ENCODE peak calls at places on chromosomes 5 and 9, in nine cellular contexts. I is fibroblast of lung, O is brain microvascular endothelial cell, A is GM23338, F is mammary epithelial cell, Z is kidney epithelial cell, N is lower leg skin, Q is lower lobe of right lung, Y is GM12865. K is an unnamed sample.

GRCh38 chr5:54909911-54910870 is 75.2 kb downstream of the ESM1 start:
- DNase-seq in Q (no peak), I (peak), F (no peak), Z (no peak), A (no peak), O (peak), Y (no peak), N (no peak), K (peak)

GRCh38 chr5:149938791-149939358 is 5.7 kb downstream of the PDE6A start:
- DNase-seq in Q (no peak), I (peak), Y (no peak), Z (peak), O (peak), F (peak), A (no peak), N (no peak), K (peak)

GRCh38 chr9:80097476-80097875 is 525.7 kb downstream of the TLE4 start:
- DNase-seq in A (no peak), I (no peak), O (no peak), F (no peak), N (no peak), Z (no peak), Y (no peak), Q (no peak), K (no peak)

GRCh38 chr5:178785999-178786398 is 55.5 kb upstream of the ZNF354A start:
- DNase-seq in A (no peak), O (peak), F (no peak), I (no peak), Y (no peak), N (no peak), Z (peak), Q (no peak), K (no peak)

GRCh38 chr9:81787747-81788632 is 98.6 kb upstream of the TLE1 start:
- DNase-seq in F (peak), O (peak), A (no peak), N (no peak), Y (no peak), Q (no peak), Z (peak), I (peak), K (peak)

GRCh38 chr5:78530342-78531096 is 118.1 kb downstream of the LHFPL2 start:
- DNase-seq in Q (no peak), F (peak), I (peak), A (no peak), N (no peak), O (peak), Y (peak), Z (no peak), K (peak)

GRCh38 chr9:76618762-76619161 is 145.5 kb upstream of the PCA3 start:
- DNase-seq in A (no peak), Q (no peak), F (no peak), Y (no peak), N (no peak), Z (no peak), O (no peak), I (peak), K (peak)

GRCh38 chr5:54738118-54738972 is 220.8 kb downstream of the SNX18 start:
- DNase-seq in Q (peak), O (no peak), A (no peak), I (peak), F (no peak), Y (no peak), Z (no peak), N (peak), K (no peak)

GRCh38 chr5:11977904-11978303 is 73.7 kb upstream of the CTNND2 start:
- DNase-seq in A (no peak), Y (no peak), O (no peak), N (no peak), Q (no peak), F (no peak), Z (no peak), I (no peak), K (no peak)

GRCh38 chr9:114351932-114352331 is 22.3 kb downstream of the ORM2 start:
- DNase-seq in N (no peak), O (no peak), A (no peak), I (no peak), F (no peak), Q (no peak), Y (no peak), Z (no peak), K (no peak)

GRCh38 chr5:177043114-177043513 is 20.6 kb downstream of the ZNF346 start:
- DNase-seq in F (no peak), Q (no peak), Y (no peak), I (no peak), N (no peak), A (no peak), Z (no peak), O (no peak), K (no peak)

GRCh38 chr9:2838356-2838983 is 5.4 kb downstream of the PUM3 start:
- DNase-seq in Z (no peak), O (no peak), Q (no peak), F (no peak), A (no peak), N (no peak), Y (no peak), I (peak), K (no peak)

GRCh38 chr5:178577376-178577839 is 12.8 kb downstream of the COL23A1 start:
- DNase-seq in A (peak), Z (no peak), I (no peak), Y (no peak), Q (no peak), F (no peak), O (no peak), N (peak), K (no peak)

GRCh38 chr5:147685991-147686390 is 96.5 kb downstream of the JAKMIP2 start:
- DNase-seq in F (peak), Q (no peak), I (peak), O (no peak), Y (no peak), N (no peak), Z (peak), A (no peak), K (peak)

GRCh38 chr5:53239301-53239990 is 129.9 kb upstream of the MOCS2 start:
- DNase-seq in Q (no peak), A (no peak), Y (no peak), N (no peak), I (peak), F (no peak), Z (no peak), O (no peak), K (peak)

GRCh38 chr5:75666801-75667200 is 50.4 kb downstream of the POC5 start:
- DNase-seq in A (peak), N (no peak), Q (no peak), F (no peak), I (no peak), O (no peak), Z (no peak), Y (no peak), K (no peak)

GRCh38 chr5:100902406-100903035 is 561 bp downstream of the ST8SIA4 start:
- DNase-seq in Y (peak), F (no peak), A (peak), O (no peak), Z (no peak), Q (no peak), I (peak), N (no peak), K (peak)

GRCh38 chr5:142671276-142671675 is 14.6 kb downstream of the FGF1 start:
- DNase-seq in Q (no peak), A (no peak), Y (no peak), N (no peak), F (no peak), I (no peak), Z (no peak), O (no peak), K (no peak)

GRCh38 chr5:167208911-167209310 is 1082.5 kb upstream of the WWC1 start:
- DNase-seq in Q (no peak), A (peak), Y (no peak), Z (no peak), O (no peak), I (no peak), F (no peak), N (no peak), K (peak)

GRCh38 chr5:100430268-100430900 is 104.8 kb upstream of the FAM174A start:
- DNase-seq in I (peak), A (peak), Q (peak), Z (no peak), Y (peak), O (peak), N (no peak), F (peak), K (peak)

GRCh38 chr5:36602711-36603321 is 3.6 kb upstream of the SLC1A3 start:
- DNase-seq in A (peak), F (no peak), Q (peak), O (no peak), Y (peak), N (no peak), Z (no peak), I (no peak), K (no peak)

GRCh38 chr9:91445135-91445534 is 21.5 kb upstream of the NFIL3 start:
- DNase-seq in Z (no peak), Q (no peak), Y (no peak), A (no peak), F (no peak), I (no peak), O (no peak), N (no peak), K (no peak)

GRCh38 chr5:34977934-34978616 is 48.7 kb downstream of the DNAJC21 start:
- DNase-seq in Z (no peak), Q (no peak), F (no peak), A (no peak), O (no peak), N (no peak), I (no peak), Y (no peak), K (no peak)

GRCh38 chr9:137969008-137969407 is 91.4 kb downstream of the CACNA1B start:
- DNase-seq in I (no peak), A (no peak), Y (no peak), O (no peak), Q (peak), F (no peak), N (peak), Z (no peak), K (no peak)

GRCh38 chr9:137970686-137971476 is 93.3 kb downstream of the CACNA1B start:
- DNase-seq in Z (no peak), A (no peak), O (no peak), N (peak), I (no peak), Y (no peak), F (no peak), Q (peak), K (no peak)

GRCh38 chr9:137968235-137968634 is 90.7 kb downstream of the CACNA1B start:
- DNase-seq in I (no peak), Q (peak), Y (peak), Z (no peak), A (peak), O (no peak), F (no peak), N (peak), K (no peak)

GRCh38 chr9:137970098-137970497 is 92.5 kb downstream of the CACNA1B start:
- DNase-seq in Y (no peak), F (no peak), N (no peak), A (no peak), Z (no peak), O (no peak), Q (no peak), I (no peak), K (no peak)

GRCh38 chr9:137969685-137970084 is 92.1 kb downstream of the CACNA1B start:
- DNase-seq in O (no peak), I (no peak), N (peak), Y (no peak), Q (peak), A (no peak), F (no peak), Z (no peak), K (no peak)
- TF ChIP-seq CTCF in O (no peak), I (no peak), N (no peak), Y (no peak), Q (no peak), A (no peak), F (no peak), Z (no peak), K (no peak)

GRCh38 chr9:136587145-136587943 is 41.5 kb upstream of the NOTCH1 start:
- DNase-seq in I (peak), O (peak), A (peak), Z (peak), Y (no peak), F (no peak), Q (peak), N (no peak), K (peak)
- H3K4me3 ChIP-seq in I (no peak), O (no peak), A (peak), Z (no peak), Y (no peak), F (no peak), Q (no peak), N (no peak), K (no peak)

GRCh38 chr9:126612329-126612812 is 1.4 kb upstream of the LMX1B start:
- DNase-seq in A (no peak), Q (no peak), N (no peak), Y (no peak), I (no peak), O (no peak), Z (no peak), F (no peak), K (no peak)

GRCh38 chr9:126613656-126614055 is at the start of gene LMX1B:
- DNase-seq in Y (no peak), I (peak), N (no peak), F (peak), Z (no peak), Q (no peak), A (peak), O (no peak), K (no peak)

GRCh38 chr9:126611592-126612328 is 2.0 kb upstream of the LMX1B start:
- DNase-seq in A (peak), Q (peak), F (peak), O (peak), Z (no peak), I (peak), Y (peak), N (peak), K (peak)

GRCh38 chr9:126614088-126614454 is 343 bp downstream of the LMX1B start:
- DNase-seq in Z (no peak), A (peak), I (no peak), O (no peak), Y (no peak), F (no peak), Q (no peak), N (no peak), K (no peak)

GRCh38 chr9:126612813-126613641 is 701 bp upstream of the LMX1B start:
- DNase-seq in Z (no peak), O (no peak), F (peak), A (peak), Y (no peak), Q (no peak), N (no peak), I (no peak), K (no peak)
- TF ChIP-seq CTCF in Z (no peak), O (no peak), F (no peak), A (no peak), Y (no peak), Q (no peak), N (no peak), I (no peak), K (no peak)

DNA sequence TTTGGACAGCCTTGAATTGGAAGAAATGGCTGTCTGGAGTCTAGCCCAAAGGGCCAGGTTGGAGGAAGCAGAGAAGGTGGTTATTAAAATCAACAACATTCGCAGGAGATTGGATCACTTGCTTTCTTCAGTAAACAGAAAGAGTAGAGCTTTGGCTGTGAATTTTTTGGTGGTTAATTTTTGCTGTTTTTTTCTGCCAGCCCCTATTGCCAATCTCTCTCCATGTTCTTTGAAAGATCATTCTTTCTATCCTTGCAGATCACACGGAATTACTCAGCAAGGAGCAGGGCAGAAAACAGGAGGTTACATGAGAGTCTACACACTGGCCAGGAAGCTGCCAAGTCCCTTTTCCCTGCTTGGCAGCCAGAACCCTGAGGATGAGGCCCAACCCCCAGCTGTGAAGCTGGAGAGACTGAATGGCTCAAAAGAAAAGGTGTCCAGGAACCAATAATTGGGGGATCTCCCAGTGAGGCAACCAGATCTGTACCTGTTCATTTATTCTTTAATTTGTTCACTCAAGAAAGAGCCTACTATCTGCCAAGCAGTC is 13.0 kb downstream of the GLRX start:
- DNase-seq in A (no peak), Q (no peak), N (no peak), Z (no peak), Y (no peak), I (peak), O (no peak), F (no peak), K (peak)
- H3K4me3 ChIP-seq in A (no peak), Q (no peak), N (no peak), Z (no peak), Y (peak), I (no peak), O (no peak), F (no peak), K (no peak)

DNA sequence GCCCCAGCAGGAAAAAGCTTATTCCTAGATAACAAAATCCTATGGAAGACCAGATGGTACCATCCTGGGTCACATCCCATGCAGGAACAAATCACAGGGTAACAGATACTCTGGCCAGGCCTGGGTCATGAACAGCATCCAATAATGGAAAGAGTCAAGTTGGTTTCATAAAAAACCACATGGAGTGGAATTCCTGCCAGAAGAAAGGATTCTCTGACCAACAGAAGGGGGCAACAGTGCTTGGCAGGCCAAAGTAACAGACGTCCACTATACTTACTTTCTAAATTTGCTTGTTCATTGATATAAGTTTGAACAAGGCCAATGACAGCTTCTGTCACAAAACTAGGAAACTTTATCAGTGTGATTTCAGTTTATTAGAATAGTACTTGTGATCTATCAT is 273.5 kb downstream of the ARRDC3 start:
- DNase-seq in Q (no peak), Y (no peak), N (no peak), Z (no peak), O (peak), A (no peak), I (peak), F (no peak), K (peak)
- TF ChIP-seq CTCF in Q (no peak), Y (no peak), N (no peak), Z (no peak), O (peak), A (no peak), I (peak), F (no peak), K (peak)

DNA sequence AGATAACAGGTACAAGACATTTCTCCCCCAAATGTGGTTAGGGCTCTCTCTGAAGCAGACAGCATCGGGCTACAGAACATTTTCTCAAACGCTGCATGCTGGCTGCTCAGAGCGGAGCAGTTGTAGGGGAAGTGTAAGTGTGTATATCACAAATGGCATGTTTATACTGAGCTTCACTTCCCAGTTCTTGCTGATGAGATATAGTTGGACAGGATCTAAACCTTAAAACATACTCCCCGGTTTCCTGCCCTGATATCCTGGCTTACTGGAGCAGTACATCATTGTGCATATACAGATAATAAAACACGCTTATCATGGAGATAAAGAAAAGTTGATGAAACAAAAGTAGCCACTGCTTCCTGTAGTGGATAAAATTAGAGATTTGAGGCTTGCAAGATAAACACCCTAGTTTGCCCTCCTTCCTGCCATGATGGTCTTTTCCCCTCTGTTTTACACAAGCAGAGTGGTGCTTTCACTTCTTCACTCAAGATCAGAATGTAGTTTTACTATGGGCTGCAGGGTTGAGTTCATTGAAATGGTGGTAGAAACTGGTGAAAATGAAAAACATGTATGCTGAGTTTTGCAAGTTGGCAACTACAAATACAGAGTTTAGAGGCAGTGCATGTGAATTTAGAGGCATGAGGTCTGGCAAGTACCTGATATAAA is 15.0 kb downstream of the NPR3 start:
- DNase-seq in F (no peak), Y (no peak), N (no peak), Q (no peak), A (no peak), O (no peak), I (peak), Z (no peak), K (no peak)
- H3K4me3 ChIP-seq in F (no peak), Y (no peak), N (no peak), Q (no peak), A (no peak), O (no peak), I (no peak), Z (no peak), K (no peak)

GRCh38 chr5:926416-927171 is 33.9 kb downstream of the TRIP13 start:
- DNase-seq in F (no peak), Z (no peak), N (no peak), I (peak), Y (no peak), Q (no peak), A (peak), O (no peak), K (peak)
- TF ChIP-seq CTCF in F (peak), Z (peak), N (no peak), I (peak), Y (peak), Q (peak), A (peak), O (peak), K (peak)

K was measured in astrocyte of the spinal cord.